ENCODE peak calls at places on chromosomes 16 and 17, in five cellular contexts. One of them, this sample, is unnamed.
A peak's percentile ranks its signal among the peaks of the same experiment; 100 is the strongest.

GRCh38 chr16:81551141-81551808 is 106.7 kb downstream of the CMIP start:
- DNase-seq in skeletal muscle cell: no peak
- DNase-seq in ACHN: no peak
- DNase-seq in effector memory CD8-positive, alpha-beta T cell: no peak
- DNase-seq in tibial artery: no peak
- DNase-seq in this sample: peak; percentile 72

GRCh38 chr16:22386976-22387375 is 12.6 kb upstream of the CDR2 start:
- DNase-seq in tibial artery: no peak
- DNase-seq in ACHN: peak; percentile 82
- DNase-seq in effector memory CD8-positive, alpha-beta T cell: no peak
- DNase-seq in skeletal muscle cell: peak; percentile 69
- DNase-seq in this sample: peak; percentile 90

GRCh38 chr17:65537845-65538678 is 23.4 kb downstream of the AXIN2 start:
- DNase-seq in ACHN: no peak
- DNase-seq in effector memory CD8-positive, alpha-beta T cell: no peak
- DNase-seq in skeletal muscle cell: no peak
- DNase-seq in tibial artery: no peak
- DNase-seq in this sample: no peak

GRCh38 chr17:29133146-29133713 is 47.0 kb downstream of the MYO18A start:
- DNase-seq in ACHN: peak; percentile 68
- DNase-seq in skeletal muscle cell: no peak
- DNase-seq in tibial artery: peak; percentile 67
- DNase-seq in effector memory CD8-positive, alpha-beta T cell: no peak
- DNase-seq in this sample: peak; percentile 70

GRCh38 chr17:28416703-28417311 is 10.8 kb upstream of the SLC46A1 start:
- DNase-seq in ACHN: peak; percentile 68
- DNase-seq in tibial artery: peak; percentile 43
- DNase-seq in skeletal muscle cell: no peak
- DNase-seq in effector memory CD8-positive, alpha-beta T cell: peak; percentile 46
- DNase-seq in this sample: peak; percentile 64

GRCh38 chr17:53032861-53033271 is 789.9 kb upstream of the KIF2B start:
- DNase-seq in skeletal muscle cell: no peak
- DNase-seq in effector memory CD8-positive, alpha-beta T cell: no peak
- DNase-seq in ACHN: peak; percentile 87
- DNase-seq in tibial artery: no peak
- DNase-seq in this sample: peak; percentile 2

GRCh38 chr16:27761816-27762215 is 211.9 kb downstream of the KATNIP start:
- DNase-seq in skeletal muscle cell: no peak
- DNase-seq in effector memory CD8-positive, alpha-beta T cell: no peak
- DNase-seq in ACHN: peak; percentile 99
- DNase-seq in tibial artery: no peak
- DNase-seq in this sample: no peak

GRCh38 chr16:27235938-27236245 is 32.6 kb downstream of the KDM8 start:
- DNase-seq in tibial artery: no peak
- DNase-seq in effector memory CD8-positive, alpha-beta T cell: no peak
- DNase-seq in skeletal muscle cell: no peak
- DNase-seq in ACHN: no peak
- DNase-seq in this sample: no peak

GRCh38 chr16:58498341-58499091 is 1.4 kb upstream of the NDRG4 start:
- DNase-seq in effector memory CD8-positive, alpha-beta T cell: no peak
- DNase-seq in tibial artery: no peak
- DNase-seq in ACHN: no peak
- DNase-seq in skeletal muscle cell: no peak
- DNase-seq in this sample: no peak

GRCh38 chr16:83706394-83706793 is 101.4 kb upstream of the HSBP1 start:
- DNase-seq in skeletal muscle cell: no peak
- DNase-seq in ACHN: peak; percentile 96
- DNase-seq in effector memory CD8-positive, alpha-beta T cell: no peak
- DNase-seq in tibial artery: no peak
- DNase-seq in this sample: no peak

GRCh38 chr16:52095466-52095865 is 451.5 kb downstream of the TOX3 start:
- DNase-seq in skeletal muscle cell: no peak
- DNase-seq in effector memory CD8-positive, alpha-beta T cell: no peak
- DNase-seq in tibial artery: no peak
- DNase-seq in ACHN: no peak
- DNase-seq in this sample: no peak

GRCh38 chr17:21385281-21385845 is 9.2 kb downstream of the KCNJ12 start:
- DNase-seq in skeletal muscle cell: no peak
- DNase-seq in ACHN: no peak
- DNase-seq in effector memory CD8-positive, alpha-beta T cell: no peak
- DNase-seq in tibial artery: no peak
- DNase-seq in this sample: no peak

GRCh38 chr16:56617212-56618085 is 8.1 kb upstream of the MT1E start:
- DNase-seq in tibial artery: peak; percentile 79
- DNase-seq in effector memory CD8-positive, alpha-beta T cell: no peak
- DNase-seq in skeletal muscle cell: no peak
- DNase-seq in ACHN: no peak
- DNase-seq in this sample: peak; percentile 65

GRCh38 chr16:50270510-50271147 is 4.3 kb downstream of the ADCY7 start:
- DNase-seq in effector memory CD8-positive, alpha-beta T cell: no peak
- DNase-seq in skeletal muscle cell: no peak
- DNase-seq in ACHN: no peak
- DNase-seq in tibial artery: no peak
- DNase-seq in this sample: peak; percentile 56

GRCh38 chr17:35932576-35932975 is 2.0 kb upstream of the RDM1 start:
- DNase-seq in tibial artery: no peak
- DNase-seq in effector memory CD8-positive, alpha-beta T cell: no peak
- DNase-seq in skeletal muscle cell: no peak
- DNase-seq in ACHN: no peak
- DNase-seq in this sample: no peak

GRCh38 chr16:54987081-54987480 is 56.4 kb downstream of the IRX5 start:
- DNase-seq in skeletal muscle cell: no peak
- DNase-seq in ACHN: no peak
- DNase-seq in effector memory CD8-positive, alpha-beta T cell: no peak
- DNase-seq in tibial artery: no peak
- DNase-seq in this sample: no peak

GRCh38 chr16:84819644-84820304 is at the start of gene CRISPLD2:
- DNase-seq in tibial artery: peak; percentile 92
- DNase-seq in effector memory CD8-positive, alpha-beta T cell: peak; percentile 66
- DNase-seq in ACHN: peak; percentile 95
- DNase-seq in skeletal muscle cell: no peak
- DNase-seq in this sample: peak; percentile 83

GRCh38 chr16:85415196-85415988 is 197.7 kb upstream of the GSE1 start:
- DNase-seq in effector memory CD8-positive, alpha-beta T cell: no peak
- DNase-seq in skeletal muscle cell: no peak
- DNase-seq in ACHN: no peak
- DNase-seq in tibial artery: peak; percentile 18
- DNase-seq in this sample: no peak

GRCh38 chr17:44043326-44043725 is 23.1 kb downstream of the LSM12 start:
- DNase-seq in effector memory CD8-positive, alpha-beta T cell: no peak
- DNase-seq in skeletal muscle cell: no peak
- DNase-seq in tibial artery: peak; percentile 33
- DNase-seq in ACHN: no peak
- DNase-seq in this sample: peak; percentile 76

GRCh38 chr17:4593021-4593797 is 8.9 kb downstream of the SMTNL2 start:
- DNase-seq in skeletal muscle cell: no peak
- DNase-seq in ACHN: no peak
- DNase-seq in effector memory CD8-positive, alpha-beta T cell: no peak
- DNase-seq in tibial artery: no peak
- DNase-seq in this sample: no peak